ENCODE peak calls at places on chromosome 7, in ten cellular contexts. One of them, this sample, is unnamed.

GRCh38 chr7:119964065-119964464 is 308.9 kb upstream of the KCND2 start:
- DNase-seq in stimulated activated CD8-positive, alpha-beta memory T cell treated with anti-CD3 and anti-CD28 coated beads, Interleukin-4, amount 100 ng/mL, for 24 hours: no peak
- DNase-seq in HFFc6: no peak
- DNase-seq in activated gamma-delta T cell: no peak
- DNase-seq in activated CD4-positive, alpha-beta T cell treated with anti-CD3 and anti-CD28 coated beads, Interleukin-2, amount 50 U/mL, for 24 hours: no peak
- DNase-seq in choroid plexus epithelial cell: no peak
- DNase-seq in colonic mucosa: no peak
- DNase-seq in stimulated activated CD4-positive, alpha-beta T cell treated with anti-CD3 and anti-CD28 coated beads, Interleukin-2, amount 100 ng/mL, for 48 hours: no peak
- DNase-seq in Calu3: no peak
- DNase-seq in neural crest cell: no peak
- DNase-seq in this sample: no peak

GRCh38 chr7:57210871-57211270 is 78.6 kb upstream of the ZNF479 start:
- DNase-seq in activated gamma-delta T cell: no peak
- DNase-seq in colonic mucosa: no peak
- DNase-seq in stimulated activated CD4-positive, alpha-beta T cell treated with anti-CD3 and anti-CD28 coated beads, Interleukin-2, amount 100 ng/mL, for 48 hours: no peak
- DNase-seq in choroid plexus epithelial cell: no peak
- DNase-seq in Calu3: no peak
- DNase-seq in stimulated activated CD8-positive, alpha-beta memory T cell treated with anti-CD3 and anti-CD28 coated beads, Interleukin-4, amount 100 ng/mL, for 24 hours: no peak
- DNase-seq in HFFc6: no peak
- DNase-seq in activated CD4-positive, alpha-beta T cell treated with anti-CD3 and anti-CD28 coated beads, Interleukin-2, amount 50 U/mL, for 24 hours: no peak
- DNase-seq in neural crest cell: no peak
- DNase-seq in this sample: no peak

GRCh38 chr7:72919256-72919775 is 5.6 kb upstream of the POM121 start:
- DNase-seq in neural crest cell: no peak
- DNase-seq in stimulated activated CD4-positive, alpha-beta T cell treated with anti-CD3 and anti-CD28 coated beads, Interleukin-2, amount 100 ng/mL, for 48 hours: no peak
- DNase-seq in stimulated activated CD8-positive, alpha-beta memory T cell treated with anti-CD3 and anti-CD28 coated beads, Interleukin-4, amount 100 ng/mL, for 24 hours: no peak
- DNase-seq in activated CD4-positive, alpha-beta T cell treated with anti-CD3 and anti-CD28 coated beads, Interleukin-2, amount 50 U/mL, for 24 hours: no peak
- DNase-seq in Calu3: no peak
- DNase-seq in HFFc6: peak
- DNase-seq in choroid plexus epithelial cell: no peak
- DNase-seq in activated gamma-delta T cell: no peak
- DNase-seq in colonic mucosa: no peak
- DNase-seq in this sample: no peak

GRCh38 chr7:52851547-52851946 is 183.9 kb upstream of the POM121L12 start:
- DNase-seq in activated CD4-positive, alpha-beta T cell treated with anti-CD3 and anti-CD28 coated beads, Interleukin-2, amount 50 U/mL, for 24 hours: no peak
- DNase-seq in colonic mucosa: no peak
- DNase-seq in stimulated activated CD4-positive, alpha-beta T cell treated with anti-CD3 and anti-CD28 coated beads, Interleukin-2, amount 100 ng/mL, for 48 hours: no peak
- DNase-seq in neural crest cell: no peak
- DNase-seq in choroid plexus epithelial cell: no peak
- DNase-seq in HFFc6: no peak
- DNase-seq in stimulated activated CD8-positive, alpha-beta memory T cell treated with anti-CD3 and anti-CD28 coated beads, Interleukin-4, amount 100 ng/mL, for 24 hours: no peak
- DNase-seq in activated gamma-delta T cell: no peak
- DNase-seq in Calu3: no peak
- DNase-seq in this sample: no peak

GRCh38 chr7:158431055-158431940 is 156.3 kb downstream of the PTPRN2 start:
- DNase-seq in colonic mucosa: no peak
- DNase-seq in stimulated activated CD8-positive, alpha-beta memory T cell treated with anti-CD3 and anti-CD28 coated beads, Interleukin-4, amount 100 ng/mL, for 24 hours: no peak
- DNase-seq in HFFc6: no peak
- DNase-seq in stimulated activated CD4-positive, alpha-beta T cell treated with anti-CD3 and anti-CD28 coated beads, Interleukin-2, amount 100 ng/mL, for 48 hours: no peak
- DNase-seq in activated gamma-delta T cell: no peak
- DNase-seq in neural crest cell: no peak
- DNase-seq in Calu3: no peak
- DNase-seq in choroid plexus epithelial cell: no peak
- DNase-seq in activated CD4-positive, alpha-beta T cell treated with anti-CD3 and anti-CD28 coated beads, Interleukin-2, amount 50 U/mL, for 24 hours: no peak
- DNase-seq in this sample: no peak

GRCh38 chr7:867406-868188 is 8.8 kb upstream of the GET4 start:
- DNase-seq in stimulated activated CD4-positive, alpha-beta T cell treated with anti-CD3 and anti-CD28 coated beads, Interleukin-2, amount 100 ng/mL, for 48 hours: no peak
- DNase-seq in activated gamma-delta T cell: no peak
- DNase-seq in neural crest cell: no peak
- DNase-seq in choroid plexus epithelial cell: peak
- DNase-seq in HFFc6: peak
- DNase-seq in colonic mucosa: peak
- DNase-seq in stimulated activated CD8-positive, alpha-beta memory T cell treated with anti-CD3 and anti-CD28 coated beads, Interleukin-4, amount 100 ng/mL, for 24 hours: no peak
- DNase-seq in Calu3: no peak
- DNase-seq in activated CD4-positive, alpha-beta T cell treated with anti-CD3 and anti-CD28 coated beads, Interleukin-2, amount 50 U/mL, for 24 hours: no peak
- DNase-seq in this sample: no peak

GRCh38 chr7:51369746-51370145 is 53.1 kb upstream of the COBL start:
- DNase-seq in HFFc6: no peak
- DNase-seq in stimulated activated CD8-positive, alpha-beta memory T cell treated with anti-CD3 and anti-CD28 coated beads, Interleukin-4, amount 100 ng/mL, for 24 hours: no peak
- DNase-seq in neural crest cell: peak
- DNase-seq in activated gamma-delta T cell: no peak
- DNase-seq in stimulated activated CD4-positive, alpha-beta T cell treated with anti-CD3 and anti-CD28 coated beads, Interleukin-2, amount 100 ng/mL, for 48 hours: no peak
- DNase-seq in Calu3: peak
- DNase-seq in choroid plexus epithelial cell: peak
- DNase-seq in colonic mucosa: peak
- DNase-seq in activated CD4-positive, alpha-beta T cell treated with anti-CD3 and anti-CD28 coated beads, Interleukin-2, amount 50 U/mL, for 24 hours: no peak
- DNase-seq in this sample: no peak

GRCh38 chr7:99109108-99110051 is 34.5 kb downstream of the SMURF1 start:
- DNase-seq in activated CD4-positive, alpha-beta T cell treated with anti-CD3 and anti-CD28 coated beads, Interleukin-2, amount 50 U/mL, for 24 hours: no peak
- DNase-seq in colonic mucosa: no peak
- DNase-seq in HFFc6: peak
- DNase-seq in Calu3: no peak
- DNase-seq in stimulated activated CD4-positive, alpha-beta T cell treated with anti-CD3 and anti-CD28 coated beads, Interleukin-2, amount 100 ng/mL, for 48 hours: no peak
- DNase-seq in stimulated activated CD8-positive, alpha-beta memory T cell treated with anti-CD3 and anti-CD28 coated beads, Interleukin-4, amount 100 ng/mL, for 24 hours: no peak
- DNase-seq in choroid plexus epithelial cell: peak
- DNase-seq in activated gamma-delta T cell: no peak
- DNase-seq in neural crest cell: no peak
- DNase-seq in this sample: no peak

GRCh38 chr7:47931005-47931787 is 17.1 kb downstream of the PKD1L1 start:
- DNase-seq in stimulated activated CD4-positive, alpha-beta T cell treated with anti-CD3 and anti-CD28 coated beads, Interleukin-2, amount 100 ng/mL, for 48 hours: no peak
- DNase-seq in neural crest cell: no peak
- DNase-seq in Calu3: no peak
- DNase-seq in activated CD4-positive, alpha-beta T cell treated with anti-CD3 and anti-CD28 coated beads, Interleukin-2, amount 50 U/mL, for 24 hours: no peak
- DNase-seq in stimulated activated CD8-positive, alpha-beta memory T cell treated with anti-CD3 and anti-CD28 coated beads, Interleukin-4, amount 100 ng/mL, for 24 hours: no peak
- DNase-seq in activated gamma-delta T cell: no peak
- DNase-seq in colonic mucosa: no peak
- DNase-seq in choroid plexus epithelial cell: no peak
- DNase-seq in HFFc6: no peak
- DNase-seq in this sample: no peak

GRCh38 chr7:27689045-27689877 is 26.6 kb upstream of the HIBADH start:
- DNase-seq in neural crest cell: no peak
- DNase-seq in stimulated activated CD4-positive, alpha-beta T cell treated with anti-CD3 and anti-CD28 coated beads, Interleukin-2, amount 100 ng/mL, for 48 hours: no peak
- DNase-seq in HFFc6: peak
- DNase-seq in stimulated activated CD8-positive, alpha-beta memory T cell treated with anti-CD3 and anti-CD28 coated beads, Interleukin-4, amount 100 ng/mL, for 24 hours: no peak
- DNase-seq in colonic mucosa: peak
- DNase-seq in activated CD4-positive, alpha-beta T cell treated with anti-CD3 and anti-CD28 coated beads, Interleukin-2, amount 50 U/mL, for 24 hours: no peak
- DNase-seq in Calu3: peak
- DNase-seq in choroid plexus epithelial cell: peak
- DNase-seq in activated gamma-delta T cell: no peak
- DNase-seq in this sample: peak

GRCh38 chr7:142519077-142519789 is 230.0 kb upstream of the PRSS1 start:
- DNase-seq in Calu3: no peak
- DNase-seq in neural crest cell: no peak
- DNase-seq in choroid plexus epithelial cell: peak
- DNase-seq in colonic mucosa: no peak
- DNase-seq in stimulated activated CD8-positive, alpha-beta memory T cell treated with anti-CD3 and anti-CD28 coated beads, Interleukin-4, amount 100 ng/mL, for 24 hours: no peak
- DNase-seq in stimulated activated CD4-positive, alpha-beta T cell treated with anti-CD3 and anti-CD28 coated beads, Interleukin-2, amount 100 ng/mL, for 48 hours: no peak
- DNase-seq in HFFc6: peak
- DNase-seq in activated CD4-positive, alpha-beta T cell treated with anti-CD3 and anti-CD28 coated beads, Interleukin-2, amount 50 U/mL, for 24 hours: no peak
- DNase-seq in activated gamma-delta T cell: no peak
- DNase-seq in this sample: no peak

GRCh38 chr7:55247466-55247865 is 117.7 kb upstream of the LANCL2 start:
- DNase-seq in Calu3: no peak
- DNase-seq in choroid plexus epithelial cell: peak
- DNase-seq in activated gamma-delta T cell: no peak
- DNase-seq in neural crest cell: no peak
- DNase-seq in stimulated activated CD4-positive, alpha-beta T cell treated with anti-CD3 and anti-CD28 coated beads, Interleukin-2, amount 100 ng/mL, for 48 hours: no peak
- DNase-seq in activated CD4-positive, alpha-beta T cell treated with anti-CD3 and anti-CD28 coated beads, Interleukin-2, amount 50 U/mL, for 24 hours: no peak
- DNase-seq in stimulated activated CD8-positive, alpha-beta memory T cell treated with anti-CD3 and anti-CD28 coated beads, Interleukin-4, amount 100 ng/mL, for 24 hours: no peak
- DNase-seq in HFFc6: peak
- DNase-seq in colonic mucosa: no peak
- DNase-seq in this sample: no peak

GRCh38 chr7:142327555-142327954 is 69.7 kb upstream of the PRSS58 start:
- DNase-seq in neural crest cell: no peak
- DNase-seq in stimulated activated CD4-positive, alpha-beta T cell treated with anti-CD3 and anti-CD28 coated beads, Interleukin-2, amount 100 ng/mL, for 48 hours: no peak
- DNase-seq in HFFc6: no peak
- DNase-seq in activated CD4-positive, alpha-beta T cell treated with anti-CD3 and anti-CD28 coated beads, Interleukin-2, amount 50 U/mL, for 24 hours: no peak
- DNase-seq in colonic mucosa: no peak
- DNase-seq in Calu3: no peak
- DNase-seq in stimulated activated CD8-positive, alpha-beta memory T cell treated with anti-CD3 and anti-CD28 coated beads, Interleukin-4, amount 100 ng/mL, for 24 hours: no peak
- DNase-seq in activated gamma-delta T cell: no peak
- DNase-seq in choroid plexus epithelial cell: no peak
- DNase-seq in this sample: no peak

GRCh38 chr7:156074084-156074483 is 261.8 kb upstream of the SHH start:
- DNase-seq in colonic mucosa: no peak
- DNase-seq in stimulated activated CD8-positive, alpha-beta memory T cell treated with anti-CD3 and anti-CD28 coated beads, Interleukin-4, amount 100 ng/mL, for 24 hours: no peak
- DNase-seq in HFFc6: no peak
- DNase-seq in Calu3: no peak
- DNase-seq in activated gamma-delta T cell: no peak
- DNase-seq in stimulated activated CD4-positive, alpha-beta T cell treated with anti-CD3 and anti-CD28 coated beads, Interleukin-2, amount 100 ng/mL, for 48 hours: no peak
- DNase-seq in choroid plexus epithelial cell: no peak
- DNase-seq in neural crest cell: no peak
- DNase-seq in activated CD4-positive, alpha-beta T cell treated with anti-CD3 and anti-CD28 coated beads, Interleukin-2, amount 50 U/mL, for 24 hours: no peak
- DNase-seq in this sample: no peak

GRCh38 chr7:95684037-95684436 is 87.7 kb upstream of the PDK4 start:
- DNase-seq in stimulated activated CD8-positive, alpha-beta memory T cell treated with anti-CD3 and anti-CD28 coated beads, Interleukin-4, amount 100 ng/mL, for 24 hours: no peak
- DNase-seq in stimulated activated CD4-positive, alpha-beta T cell treated with anti-CD3 and anti-CD28 coated beads, Interleukin-2, amount 100 ng/mL, for 48 hours: no peak
- DNase-seq in choroid plexus epithelial cell: peak
- DNase-seq in colonic mucosa: no peak
- DNase-seq in Calu3: no peak
- DNase-seq in neural crest cell: no peak
- DNase-seq in activated gamma-delta T cell: no peak
- DNase-seq in HFFc6: peak
- DNase-seq in activated CD4-positive, alpha-beta T cell treated with anti-CD3 and anti-CD28 coated beads, Interleukin-2, amount 50 U/mL, for 24 hours: no peak
- DNase-seq in this sample: no peak

GRCh38 chr7:111654414-111654813 is 92.1 kb upstream of the IMMP2L start:
- DNase-seq in activated gamma-delta T cell: no peak
- DNase-seq in choroid plexus epithelial cell: no peak
- DNase-seq in HFFc6: no peak
- DNase-seq in Calu3: no peak
- DNase-seq in stimulated activated CD8-positive, alpha-beta memory T cell treated with anti-CD3 and anti-CD28 coated beads, Interleukin-4, amount 100 ng/mL, for 24 hours: no peak
- DNase-seq in stimulated activated CD4-positive, alpha-beta T cell treated with anti-CD3 and anti-CD28 coated beads, Interleukin-2, amount 100 ng/mL, for 48 hours: no peak
- DNase-seq in colonic mucosa: no peak
- DNase-seq in neural crest cell: no peak
- DNase-seq in activated CD4-positive, alpha-beta T cell treated with anti-CD3 and anti-CD28 coated beads, Interleukin-2, amount 50 U/mL, for 24 hours: no peak
- DNase-seq in this sample: no peak

GRCh38 chr7:44145419-44145968 is 4.4 kb upstream of the MYL7 start:
- DNase-seq in activated CD4-positive, alpha-beta T cell treated with anti-CD3 and anti-CD28 coated beads, Interleukin-2, amount 50 U/mL, for 24 hours: peak
- DNase-seq in activated gamma-delta T cell: peak
- DNase-seq in neural crest cell: no peak
- DNase-seq in stimulated activated CD4-positive, alpha-beta T cell treated with anti-CD3 and anti-CD28 coated beads, Interleukin-2, amount 100 ng/mL, for 48 hours: peak
- DNase-seq in stimulated activated CD8-positive, alpha-beta memory T cell treated with anti-CD3 and anti-CD28 coated beads, Interleukin-4, amount 100 ng/mL, for 24 hours: peak
- DNase-seq in colonic mucosa: no peak
- DNase-seq in Calu3: no peak
- DNase-seq in HFFc6: no peak
- DNase-seq in choroid plexus epithelial cell: peak
- DNase-seq in this sample: no peak

GRCh38 chr7:140478361-140479061 is 794 bp downstream of the MKRN1 start:
- DNase-seq in stimulated activated CD8-positive, alpha-beta memory T cell treated with anti-CD3 and anti-CD28 coated beads, Interleukin-4, amount 100 ng/mL, for 24 hours: peak
- DNase-seq in HFFc6: peak
- DNase-seq in activated gamma-delta T cell: no peak
- DNase-seq in neural crest cell: peak
- DNase-seq in Calu3: peak
- DNase-seq in colonic mucosa: peak
- DNase-seq in stimulated activated CD4-positive, alpha-beta T cell treated with anti-CD3 and anti-CD28 coated beads, Interleukin-2, amount 100 ng/mL, for 48 hours: peak
- DNase-seq in activated CD4-positive, alpha-beta T cell treated with anti-CD3 and anti-CD28 coated beads, Interleukin-2, amount 50 U/mL, for 24 hours: no peak
- DNase-seq in choroid plexus epithelial cell: peak
- DNase-seq in this sample: peak

GRCh38 chr7:157404845-157405481 is 68.2 kb downstream of the DNAJB6 start:
- DNase-seq in Calu3: peak
- DNase-seq in stimulated activated CD8-positive, alpha-beta memory T cell treated with anti-CD3 and anti-CD28 coated beads, Interleukin-4, amount 100 ng/mL, for 24 hours: no peak
- DNase-seq in colonic mucosa: no peak
- DNase-seq in activated CD4-positive, alpha-beta T cell treated with anti-CD3 and anti-CD28 coated beads, Interleukin-2, amount 50 U/mL, for 24 hours: no peak
- DNase-seq in activated gamma-delta T cell: no peak
- DNase-seq in HFFc6: peak
- DNase-seq in neural crest cell: no peak
- DNase-seq in choroid plexus epithelial cell: peak
- DNase-seq in stimulated activated CD4-positive, alpha-beta T cell treated with anti-CD3 and anti-CD28 coated beads, Interleukin-2, amount 100 ng/mL, for 48 hours: peak
- DNase-seq in this sample: no peak

GRCh38 chr7:131691454-131692130 is 135.2 kb upstream of the PODXL start:
- DNase-seq in activated CD4-positive, alpha-beta T cell treated with anti-CD3 and anti-CD28 coated beads, Interleukin-2, amount 50 U/mL, for 24 hours: no peak
- DNase-seq in colonic mucosa: no peak
- DNase-seq in Calu3: no peak
- DNase-seq in HFFc6: no peak
- DNase-seq in neural crest cell: no peak
- DNase-seq in stimulated activated CD8-positive, alpha-beta memory T cell treated with anti-CD3 and anti-CD28 coated beads, Interleukin-4, amount 100 ng/mL, for 24 hours: no peak
- DNase-seq in activated gamma-delta T cell: no peak
- DNase-seq in choroid plexus epithelial cell: no peak
- DNase-seq in stimulated activated CD4-positive, alpha-beta T cell treated with anti-CD3 and anti-CD28 coated beads, Interleukin-2, amount 100 ng/mL, for 48 hours: no peak
- DNase-seq in this sample: no peak

GRCh38 chr7:101633516-101633915 is 4.4 kb upstream of the MYL10 start:
- DNase-seq in stimulated activated CD8-positive, alpha-beta memory T cell treated with anti-CD3 and anti-CD28 coated beads, Interleukin-4, amount 100 ng/mL, for 24 hours: no peak
- DNase-seq in Calu3: no peak
- DNase-seq in colonic mucosa: no peak
- DNase-seq in activated gamma-delta T cell: no peak
- DNase-seq in HFFc6: no peak
- DNase-seq in choroid plexus epithelial cell: no peak
- DNase-seq in stimulated activated CD4-positive, alpha-beta T cell treated with anti-CD3 and anti-CD28 coated beads, Interleukin-2, amount 100 ng/mL, for 48 hours: no peak
- DNase-seq in neural crest cell: no peak
- DNase-seq in activated CD4-positive, alpha-beta T cell treated with anti-CD3 and anti-CD28 coated beads, Interleukin-2, amount 50 U/mL, for 24 hours: no peak
- DNase-seq in this sample: no peak

GRCh38 chr7:22853674-22854157 is 31.1 kb upstream of the TOMM7 start:
- DNase-seq in activated gamma-delta T cell: no peak
- DNase-seq in activated CD4-positive, alpha-beta T cell treated with anti-CD3 and anti-CD28 coated beads, Interleukin-2, amount 50 U/mL, for 24 hours: peak
- DNase-seq in HFFc6: no peak
- DNase-seq in stimulated activated CD8-positive, alpha-beta memory T cell treated with anti-CD3 and anti-CD28 coated beads, Interleukin-4, amount 100 ng/mL, for 24 hours: no peak
- DNase-seq in colonic mucosa: peak
- DNase-seq in stimulated activated CD4-positive, alpha-beta T cell treated with anti-CD3 and anti-CD28 coated beads, Interleukin-2, amount 100 ng/mL, for 48 hours: no peak
- DNase-seq in choroid plexus epithelial cell: no peak
- DNase-seq in Calu3: no peak
- DNase-seq in neural crest cell: no peak
- DNase-seq in this sample: no peak

GRCh38 chr7:84245831-84246230 is 51.2 kb upstream of the SEMA3A start:
- DNase-seq in stimulated activated CD4-positive, alpha-beta T cell treated with anti-CD3 and anti-CD28 coated beads, Interleukin-2, amount 100 ng/mL, for 48 hours: no peak
- DNase-seq in colonic mucosa: peak
- DNase-seq in HFFc6: no peak
- DNase-seq in activated gamma-delta T cell: no peak
- DNase-seq in stimulated activated CD8-positive, alpha-beta memory T cell treated with anti-CD3 and anti-CD28 coated beads, Interleukin-4, amount 100 ng/mL, for 24 hours: no peak
- DNase-seq in Calu3: peak
- DNase-seq in activated CD4-positive, alpha-beta T cell treated with anti-CD3 and anti-CD28 coated beads, Interleukin-2, amount 50 U/mL, for 24 hours: no peak
- DNase-seq in neural crest cell: no peak
- DNase-seq in choroid plexus epithelial cell: no peak
- DNase-seq in this sample: no peak

GRCh38 chr7:54542920-54543539 is 855 bp downstream of the VSTM2A start:
- DNase-seq in choroid plexus epithelial cell: peak
- DNase-seq in colonic mucosa: no peak
- DNase-seq in stimulated activated CD8-positive, alpha-beta memory T cell treated with anti-CD3 and anti-CD28 coated beads, Interleukin-4, amount 100 ng/mL, for 24 hours: no peak
- DNase-seq in activated gamma-delta T cell: no peak
- DNase-seq in neural crest cell: peak
- DNase-seq in Calu3: no peak
- DNase-seq in activated CD4-positive, alpha-beta T cell treated with anti-CD3 and anti-CD28 coated beads, Interleukin-2, amount 50 U/mL, for 24 hours: no peak
- DNase-seq in stimulated activated CD4-positive, alpha-beta T cell treated with anti-CD3 and anti-CD28 coated beads, Interleukin-2, amount 100 ng/mL, for 48 hours: no peak
- DNase-seq in HFFc6: no peak
- DNase-seq in this sample: no peak

GRCh38 chr7:153476166-153476565 is 576.0 kb upstream of the DPP6 start:
- DNase-seq in stimulated activated CD8-positive, alpha-beta memory T cell treated with anti-CD3 and anti-CD28 coated beads, Interleukin-4, amount 100 ng/mL, for 24 hours: no peak
- DNase-seq in stimulated activated CD4-positive, alpha-beta T cell treated with anti-CD3 and anti-CD28 coated beads, Interleukin-2, amount 100 ng/mL, for 48 hours: no peak
- DNase-seq in HFFc6: no peak
- DNase-seq in neural crest cell: no peak
- DNase-seq in colonic mucosa: no peak
- DNase-seq in activated CD4-positive, alpha-beta T cell treated with anti-CD3 and anti-CD28 coated beads, Interleukin-2, amount 50 U/mL, for 24 hours: no peak
- DNase-seq in Calu3: no peak
- DNase-seq in choroid plexus epithelial cell: no peak
- DNase-seq in activated gamma-delta T cell: no peak
- DNase-seq in this sample: no peak

GRCh38 chr7:105940111-105940510 is 23.0 kb upstream of the CDHR3 start:
- DNase-seq in colonic mucosa: no peak
- DNase-seq in HFFc6: no peak
- DNase-seq in stimulated activated CD8-positive, alpha-beta memory T cell treated with anti-CD3 and anti-CD28 coated beads, Interleukin-4, amount 100 ng/mL, for 24 hours: no peak
- DNase-seq in stimulated activated CD4-positive, alpha-beta T cell treated with anti-CD3 and anti-CD28 coated beads, Interleukin-2, amount 100 ng/mL, for 48 hours: no peak
- DNase-seq in neural crest cell: no peak
- DNase-seq in choroid plexus epithelial cell: no peak
- DNase-seq in activated CD4-positive, alpha-beta T cell treated with anti-CD3 and anti-CD28 coated beads, Interleukin-2, amount 50 U/mL, for 24 hours: no peak
- DNase-seq in Calu3: no peak
- DNase-seq in activated gamma-delta T cell: no peak
- DNase-seq in this sample: no peak

GRCh38 chr7:121459148-121459547 is 63.0 kb upstream of the FAM3C start:
- DNase-seq in Calu3: no peak
- DNase-seq in activated gamma-delta T cell: no peak
- DNase-seq in colonic mucosa: no peak
- DNase-seq in stimulated activated CD8-positive, alpha-beta memory T cell treated with anti-CD3 and anti-CD28 coated beads, Interleukin-4, amount 100 ng/mL, for 24 hours: no peak
- DNase-seq in stimulated activated CD4-positive, alpha-beta T cell treated with anti-CD3 and anti-CD28 coated beads, Interleukin-2, amount 100 ng/mL, for 48 hours: no peak
- DNase-seq in neural crest cell: no peak
- DNase-seq in choroid plexus epithelial cell: no peak
- DNase-seq in HFFc6: no peak
- DNase-seq in activated CD4-positive, alpha-beta T cell treated with anti-CD3 and anti-CD28 coated beads, Interleukin-2, amount 50 U/mL, for 24 hours: no peak
- DNase-seq in this sample: no peak

GRCh38 chr7:108499575-108499974 is 26.4 kb downstream of the PNPLA8 start:
- DNase-seq in colonic mucosa: no peak
- DNase-seq in Calu3: no peak
- DNase-seq in HFFc6: no peak
- DNase-seq in activated CD4-positive, alpha-beta T cell treated with anti-CD3 and anti-CD28 coated beads, Interleukin-2, amount 50 U/mL, for 24 hours: no peak
- DNase-seq in neural crest cell: no peak
- DNase-seq in stimulated activated CD8-positive, alpha-beta memory T cell treated with anti-CD3 and anti-CD28 coated beads, Interleukin-4, amount 100 ng/mL, for 24 hours: no peak
- DNase-seq in stimulated activated CD4-positive, alpha-beta T cell treated with anti-CD3 and anti-CD28 coated beads, Interleukin-2, amount 100 ng/mL, for 48 hours: no peak
- DNase-seq in activated gamma-delta T cell: no peak
- DNase-seq in choroid plexus epithelial cell: peak
- DNase-seq in this sample: no peak